ENCODE peak calls at places on chromosomes 7 and 10, in six cellular contexts. One of them, this sample, is unnamed.

GRCh38 chr7:47142169-47142866 is 439.6 kb downstream of the TNS3 start:
- DNase-seq in fibroblast of lung: no peak
- DNase-seq in iPS-NIHi11: no peak
- DNase-seq in coronary artery: no peak
- DNase-seq in mesendoderm: no peak
- DNase-seq in type B pancreatic cell: no peak
- DNase-seq in this sample: no peak

GRCh38 chr10:99672884-99673283 is 13.6 kb downstream of the ENTPD7 start:
- DNase-seq in fibroblast of lung: peak
- DNase-seq in iPS-NIHi11: no peak
- DNase-seq in coronary artery: no peak
- DNase-seq in mesendoderm: no peak
- DNase-seq in type B pancreatic cell: no peak
- DNase-seq in this sample: no peak

GRCh38 chr10:72421895-72422540 is 67.3 kb upstream of the DNAJB12 start:
- DNase-seq in fibroblast of lung: no peak
- DNase-seq in iPS-NIHi11: peak
- DNase-seq in coronary artery: no peak
- DNase-seq in mesendoderm: peak
- DNase-seq in type B pancreatic cell: no peak
- DNase-seq in this sample: no peak

GRCh38 chr7:43758861-43759683 is 592 bp downstream of the BLVRA start:
- DNase-seq in fibroblast of lung: peak
- DNase-seq in iPS-NIHi11: peak
- DNase-seq in coronary artery: no peak
- DNase-seq in mesendoderm: peak
- DNase-seq in type B pancreatic cell: peak
- DNase-seq in this sample: peak

GRCh38 chr10:101672536-101672935 is 22.4 kb downstream of the FBXW4 start:
- DNase-seq in fibroblast of lung: no peak
- DNase-seq in iPS-NIHi11: no peak
- DNase-seq in coronary artery: no peak
- DNase-seq in mesendoderm: no peak
- DNase-seq in type B pancreatic cell: no peak
- DNase-seq in this sample: no peak

GRCh38 chr7:44398953-44399574 is 73.7 kb upstream of the CAMK2B start:
- DNase-seq in fibroblast of lung: no peak
- DNase-seq in iPS-NIHi11: no peak
- DNase-seq in coronary artery: no peak
- DNase-seq in mesendoderm: no peak
- DNase-seq in type B pancreatic cell: no peak
- DNase-seq in this sample: no peak

GRCh38 chr10:123945506-123945905 is 53.9 kb upstream of the CPXM2 start:
- DNase-seq in fibroblast of lung: no peak
- DNase-seq in iPS-NIHi11: peak
- DNase-seq in coronary artery: no peak
- DNase-seq in mesendoderm: peak
- DNase-seq in type B pancreatic cell: no peak
- DNase-seq in this sample: peak

GRCh38 chr10:234708-235406 is 99.6 kb downstream of the ZMYND11 start:
- DNase-seq in fibroblast of lung: peak
- DNase-seq in iPS-NIHi11: no peak
- DNase-seq in coronary artery: no peak
- DNase-seq in mesendoderm: no peak
- DNase-seq in type B pancreatic cell: no peak
- DNase-seq in this sample: no peak